ENCODE peak calls at places on chromosome 7, in six cellular contexts. C is cardiac muscle cell, I is fibroblast of lung, Y is Karpas-422, U is Panc1, Z is NT2/D1. H is an unnamed sample. For H3K4me1, H3K9me3 and H3K27me3, the result is how much of the 10 kb centered on the place peaks cover.

GRCh38 chr7:18666107-18666728 is 170.7 kb downstream of the HDAC9 start:
- DNase-seq in C (peak), I (peak), Y (peak), U (peak), Z (peak), H (peak)

GRCh38 chr7:134632937-134633540 is 13.6 kb upstream of the BPGM start:
- DNase-seq in C (peak), I (peak), Y (peak), U (no peak), Z (peak), H (peak)

GRCh38 chr7:3942778-3943177 is 641.7 kb downstream of the SDK1 start:
- DNase-seq in C (no peak), I (peak), Y (no peak), U (no peak), Z (no peak), H (no peak)

GRCh38 chr7:12685550-12685949 is 1.9 kb upstream of the ARL4A start:
- DNase-seq in C (peak), I (peak), Y (peak), U (no peak), Z (no peak), H (peak)

GRCh38 chr7:86644282-86645173 is 819 bp downstream of the GRM3 start:
- DNase-seq in C (peak), I (no peak), Y (no peak), U (no peak), Z (no peak), H (no peak)

GRCh38 chr7:155950898-155951553 is 138.8 kb upstream of the SHH start:
- DNase-seq in C (no peak), I (no peak), Y (no peak), U (no peak), Z (no peak), H (no peak)

GRCh38 chr7:129948877-129949291 is 3.9 kb downstream of the UBE2H start:
- DNase-seq in C (peak), I (peak), Y (peak), U (peak), Z (peak), H (peak)

GRCh38 chr7:4792537-4793126 is 17.2 kb downstream of the AP5Z1 start:
- DNase-seq in C (peak), I (peak), Y (no peak), U (no peak), Z (no peak), H (no peak)

GRCh38 chr7:20798694-20799121 is 12.0 kb upstream of the SP8 start:
- DNase-seq in C (peak), I (no peak), Y (no peak), U (no peak), Z (no peak), H (no peak)

GRCh38 chr7:148772297-148773089 is 73.8 kb downstream of the CUL1 start:
- DNase-seq in C (no peak), I (peak), Y (no peak), U (peak), Z (no peak), H (no peak)

GRCh38 chr7:94288091-94288490 is 106.6 kb upstream of the COL1A2 start:
- DNase-seq in C (no peak), I (no peak), Y (no peak), U (no peak), Z (no peak), H (no peak)

GRCh38 chr7:39950473-39951155 is 558 bp downstream of the CDK13 start:
- DNase-seq in C (peak), I (peak), Y (peak), U (no peak), Z (peak), H (peak)

GRCh38 chr7:94561841-94562514 is 52.4 kb downstream of the CASD1 start:
- DNase-seq in C (no peak), I (peak), Y (no peak), U (no peak), Z (no peak), H (no peak)

GRCh38 chr7:55191926-55192692 is 173.0 kb upstream of the LANCL2 start:
- DNase-seq in C (no peak), I (no peak), Y (no peak), U (no peak), Z (no peak), H (no peak)

GRCh38 chr7:87210506-87210905 is 9.0 kb downstream of the TMEM243 start:
- DNase-seq in C (no peak), I (no peak), Y (no peak), U (no peak), Z (no peak), H (no peak)

GRCh38 chr7:47405921-47406765 is 175.8 kb downstream of the TNS3 start:
- DNase-seq in C (no peak), I (peak), Y (no peak), U (no peak), Z (no peak), H (no peak)

GRCh38 chr7:50626286-50626685 is 61.1 kb upstream of the DDC start:
- DNase-seq in C (no peak), I (no peak), Y (no peak), U (no peak), Z (no peak), H (no peak)

GRCh38 chr7:87361320-87361719 is 15.9 kb downstream of the CROT start:
- DNase-seq in C (no peak), I (no peak), Y (no peak), U (no peak), Z (no peak), H (no peak)

GRCh38 chr7:134966691-134967090 is 19.6 kb upstream of the AGBL3 start:
- DNase-seq in C (no peak), I (no peak), Y (no peak), U (no peak), Z (no peak), H (no peak)

GRCh38 chr7:37429435-37429791 is 19.3 kb downstream of the ELMO1 start:
- DNase-seq in C (no peak), I (no peak), Y (no peak), U (no peak), Z (no peak), H (no peak)

GRCh38 chr7:101108961-101109360 is 17.9 kb upstream of the SERPINE1 start:
- DNase-seq in C (no peak), I (no peak), Y (no peak), U (no peak), Z (no peak), H (no peak)

GRCh38 chr7:67618569-67619543 is 622.2 kb downstream of the TYW1 start:
- DNase-seq in C (peak), I (no peak), Y (no peak), U (no peak), Z (peak), H (no peak)

GRCh38 chr7:155647734-155648133 is 3.3 kb downstream of the RBM33 start:
- DNase-seq in C (no peak), I (no peak), Y (no peak), U (no peak), Z (no peak), H (no peak)

GRCh38 chr7:31958216-31958615 is 112.0 kb downstream of the PDE1C start:
- DNase-seq in C (no peak), I (peak), Y (no peak), U (no peak), Z (no peak), H (no peak)

GRCh38 chr7:83964318-83964717 is 230.3 kb downstream of the SEMA3A start:
- DNase-seq in C (no peak), I (no peak), Y (no peak), U (no peak), Z (no peak), H (no peak)

GRCh38 chr7:100211342-100211780 is 8.4 kb upstream of the PVRIG start:
- DNase-seq in C (no peak), I (no peak), Y (no peak), U (no peak), Z (no peak), H (peak)

GRCh38 chr7:141992154-141992553 is 3.5 kb upstream of the MGAM start:
- DNase-seq in C (no peak), I (no peak), Y (no peak), U (no peak), Z (no peak), H (no peak)

GRCh38 chr7:34333925-34334324 is 324.1 kb upstream of the NPSR1 start:
- DNase-seq in C (no peak), I (no peak), Y (no peak), U (no peak), Z (no peak), H (no peak)

GRCh38 chr7:139618482-139619366 is 95.2 kb downstream of the CLEC2L start:
- DNase-seq in C (peak), I (peak), Y (peak), U (no peak), Z (peak), H (no peak)

GRCh38 chr7:21194936-21195335 is 232.9 kb upstream of the SP4 start:
- DNase-seq in C (no peak), I (no peak), Y (no peak), U (no peak), Z (no peak), H (no peak)

GRCh38 chr7:142868881-142869415 is 14.1 kb downstream of the EPHB6 start:
- DNase-seq in C (no peak), I (no peak), Y (no peak), U (no peak), Z (no peak), H (no peak)

GRCh38 chr7:68715907-68716306 is 882.4 kb upstream of the AUTS2 start:
- DNase-seq in C (no peak), I (no peak), Y (no peak), U (no peak), Z (no peak), H (no peak)

GRCh38 chr7:87212478-87212877 is 7.1 kb downstream of the TMEM243 start:
- DNase-seq in C (no peak), I (no peak), Y (peak), U (no peak), Z (no peak), H (no peak)

GRCh38 chr7:3791327-3791726 is 490.3 kb downstream of the SDK1 start:
- DNase-seq in C (no peak), I (no peak), Y (no peak), U (no peak), Z (no peak), H (no peak)

GRCh38 chr7:76089865-76090495 is 42.1 kb downstream of the MDH2 start:
- DNase-seq in C (no peak), I (no peak), Y (no peak), U (no peak), Z (no peak), H (no peak)

DNA sequence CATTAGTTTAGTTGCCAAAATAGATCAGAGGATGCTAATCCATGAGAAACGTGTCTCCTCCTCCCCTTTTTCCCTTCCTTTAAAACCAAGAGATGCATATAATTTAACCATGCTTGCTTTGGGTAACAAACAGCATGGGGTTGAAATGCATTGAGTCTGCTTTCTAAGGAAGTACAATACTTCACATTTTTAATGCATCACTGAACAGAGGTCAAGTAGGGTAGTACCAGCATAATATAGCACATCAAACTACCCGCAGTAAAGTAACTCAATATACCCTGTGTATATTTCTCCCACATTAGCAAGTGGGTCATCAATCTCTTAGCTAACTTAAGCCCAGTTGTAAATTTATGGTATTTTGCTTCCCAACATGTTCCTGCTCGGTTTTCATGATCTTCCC is 239.3 kb upstream of the SEMA3C start:
- DNase-seq in C (no peak), I (no peak), Y (no peak), U (no peak), Z (no peak), H (no peak)
- H3K4me1 ChIP-seq in C (under half), I (under half), Y (under half), U (under half), Z (under half), H (under half)

GRCh38 chr7:56229631-56230030 is 113.4 kb upstream of the NUPR2 start:
- DNase-seq in C (no peak), I (no peak), Y (no peak), U (no peak), Z (no peak), H (no peak)
- H3K9me3 ChIP-seq in C (under half), I (under half), Y (under half), U (under half), Z (under half), H (under half)

DNA sequence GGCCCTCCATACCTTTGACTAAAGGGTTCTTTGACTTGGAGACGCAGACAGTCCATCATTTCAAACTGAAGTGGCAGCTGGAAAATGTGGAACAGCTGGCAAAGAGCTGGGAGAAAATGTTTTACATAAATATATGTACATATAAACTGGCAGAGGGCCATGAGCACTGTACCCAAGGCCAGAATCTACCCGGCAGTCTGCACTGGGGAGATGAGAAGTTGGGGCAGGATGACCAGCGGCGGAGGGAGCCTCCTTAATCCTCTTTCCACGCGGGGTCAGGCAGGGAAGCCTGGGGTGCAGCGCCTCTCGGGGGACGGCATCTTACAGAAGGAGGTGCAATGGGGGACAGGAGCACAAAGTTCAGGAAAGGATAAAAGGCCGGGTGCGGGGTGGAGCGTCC is 1.3 kb downstream of the GLI3 start:
- DNase-seq in C (peak), I (peak), Y (no peak), U (no peak), Z (no peak), H (no peak)
- H3K27me3 ChIP-seq in C (under half), I (under half), Y (under half), U (under half), Z (under half), H (under half)

GRCh38 chr7:105014725-105015630 is 973 bp downstream of the KMT2E start:
- DNase-seq in C (peak), I (peak), Y (peak), U (peak), Z (no peak), H (peak)
- H3K4me1 ChIP-seq in C (under half), I (under half), Y (half or more), U (under half), Z (under half), H (under half)

GRCh38 chr7:64978497-64979203 is 12.2 kb downstream of the ZNF117 start:
- DNase-seq in C (no peak), I (no peak), Y (no peak), U (no peak), Z (no peak), H (no peak)
- H3K9me3 ChIP-seq in C (under half), I (under half), Y (half or more), U (half or more), Z (half or more), H (under half)

DNA sequence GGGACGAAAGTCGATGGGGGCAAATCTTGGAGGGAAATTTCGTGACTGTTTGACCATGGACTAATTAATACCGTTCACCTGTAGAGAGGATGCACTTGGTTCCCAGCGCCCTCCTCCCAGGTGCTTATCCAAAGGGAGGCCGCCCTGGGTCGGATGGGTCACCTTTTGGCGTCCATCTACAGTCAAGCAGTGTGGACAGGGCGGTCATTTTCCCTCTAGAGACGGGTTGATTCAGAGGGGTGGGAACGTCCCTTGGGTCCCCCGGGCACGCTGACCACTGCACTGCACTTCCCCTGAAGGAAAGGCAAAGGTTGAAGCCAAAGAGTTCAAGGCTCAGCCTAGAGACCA is 2.0 kb downstream of the PRR15 start:
- DNase-seq in C (no peak), I (no peak), Y (no peak), U (no peak), Z (no peak), H (no peak)
- H3K27me3 ChIP-seq in C (half or more), I (under half), Y (under half), U (under half), Z (half or more), H (under half)

DNA sequence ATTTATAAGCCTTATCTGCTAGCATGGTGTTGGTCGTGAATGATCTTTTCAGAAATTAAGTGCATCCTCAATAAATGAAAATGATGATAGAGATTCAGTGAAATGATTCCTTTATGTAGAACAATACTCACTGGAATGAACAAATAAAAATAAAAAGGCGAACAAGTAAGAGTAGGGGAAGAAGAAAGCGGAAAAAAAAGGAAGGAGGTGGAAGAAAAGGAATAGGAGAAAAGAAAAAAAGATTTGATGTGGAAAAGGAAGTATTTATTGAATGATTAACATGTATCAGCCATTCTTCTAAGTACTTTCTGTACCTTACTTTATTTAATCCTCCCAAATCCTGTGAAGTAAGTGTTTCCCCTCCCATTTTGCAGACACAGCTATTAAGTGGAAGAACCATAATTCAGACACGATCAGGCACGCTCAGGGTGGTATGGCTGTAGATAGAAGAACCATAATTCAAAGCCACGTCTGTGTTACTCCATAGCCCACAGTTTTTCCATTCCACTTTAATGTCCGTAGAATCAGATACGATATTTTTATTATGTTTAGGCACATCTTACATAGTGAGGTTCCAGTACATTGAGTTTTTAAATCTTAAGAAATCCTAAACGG is 156.2 kb upstream of the LAMB4 start:
- DNase-seq in C (no peak), I (no peak), Y (no peak), U (no peak), Z (no peak), H (no peak)
- H3K4me1 ChIP-seq in C (under half), I (under half), Y (under half), U (under half), Z (under half), H (under half)

GRCh38 chr7:132571970-132572369 is 4.3 kb downstream of the PLXNA4 start:
- DNase-seq in C (no peak), I (no peak), Y (peak), U (no peak), Z (no peak), H (no peak)
- H3K9me3 ChIP-seq in C (under half), I (under half), Y (under half), U (under half), Z (under half), H (under half)

DNA sequence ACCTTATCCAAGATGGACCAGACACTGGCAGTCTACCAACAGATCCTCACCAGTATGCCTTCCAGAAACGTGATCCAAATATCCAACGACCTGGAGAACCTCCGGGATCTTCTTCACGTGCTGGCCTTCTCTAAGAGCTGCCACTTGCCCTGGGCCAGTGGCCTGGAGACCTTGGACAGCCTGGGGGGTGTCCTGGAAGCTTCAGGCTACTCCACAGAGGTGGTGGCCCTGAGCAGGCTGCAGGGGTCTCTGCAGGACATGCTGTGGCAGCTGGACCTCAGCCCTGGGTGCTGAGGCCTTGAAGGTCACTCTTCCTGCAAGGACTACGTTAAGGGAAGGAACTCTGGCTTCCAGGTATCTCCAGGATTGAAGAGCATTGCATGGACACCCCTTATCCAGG is 13.4 kb downstream of the LEP start:
- DNase-seq in C (no peak), I (no peak), Y (no peak), U (no peak), Z (no peak), H (no peak)
- H3K27me3 ChIP-seq in C (under half), I (under half), Y (under half), U (under half), Z (under half), H (under half)